ENCODE peak calls at places on chromosomes 6 and 20, in six cellular contexts. U is hepatocyte, D is substantia nigra, O is kidney epithelial cell, S is NCI-H774, L is ovary. W is an unnamed sample.

GRCh38 chr6:17831135-17831534 is 124.4 kb upstream of the NUP153 start:
- DNase-seq in S (no peak), O (no peak), L (no peak), D (no peak), U (no peak), W (no peak)

GRCh38 chr6:37482356-37483292 is 17.1 kb downstream of the CCDC167 start:
- DNase-seq in S (no peak), O (no peak), L (no peak), U (no peak), D (no peak), W (no peak)

GRCh38 chr6:134177236-134177635 is 124.8 kb upstream of the SLC2A12 start:
- DNase-seq in U (no peak), S (no peak), D (no peak), O (no peak), L (no peak), W (no peak)

GRCh38 chr20:18585134-18585533 is 2.7 kb upstream of the DTD1 start:
- DNase-seq in D (no peak), U (peak), O (peak), S (no peak), L (no peak), W (no peak)

GRCh38 chr6:142702501-142703460 is 242.2 kb downstream of the HIVEP2 start:
- DNase-seq in L (peak), D (peak), S (no peak), U (no peak), O (no peak), W (peak)

GRCh38 chr6:52346503-52346902 is 15.4 kb upstream of the PAQR8 start:
- DNase-seq in D (no peak), U (no peak), O (no peak), L (no peak), S (no peak), W (no peak)

GRCh38 chr20:64244281-64244805 is 11.2 kb upstream of the PCMTD2 start:
- DNase-seq in L (no peak), D (no peak), U (no peak), O (no peak), S (no peak), W (no peak)

GRCh38 chr6:31794294-31794865 is 1.2 kb downstream of the VARS1 start:
- DNase-seq in D (no peak), S (no peak), L (no peak), U (peak), O (no peak), W (no peak)

GRCh38 chr6:161284653-161285052 is 10.8 kb upstream of the AGPAT4 start:
- DNase-seq in U (no peak), D (no peak), S (no peak), L (no peak), O (no peak), W (no peak)

GRCh38 chr20:50417484-50418235 is 92.5 kb upstream of the PTPN1 start:
- DNase-seq in L (no peak), S (no peak), U (no peak), O (no peak), D (no peak), W (no peak)

GRCh38 chr6:47235964-47236760 is 73.5 kb downstream of the TNFRSF21 start:
- DNase-seq in L (no peak), U (peak), O (no peak), D (no peak), S (peak), W (peak)

GRCh38 chr6:129609635-129610034 is 100.3 kb downstream of the ARHGAP18 start:
- DNase-seq in U (no peak), D (no peak), S (no peak), L (no peak), O (no peak), W (no peak)

GRCh38 chr20:6007094-6007528 is 46.7 kb downstream of the LRRN4 start:
- DNase-seq in D (no peak), L (no peak), O (no peak), U (no peak), S (no peak), W (no peak)

GRCh38 chr6:168190646-168191443 is 111.8 kb upstream of the FRMD1 start:
- DNase-seq in S (no peak), O (no peak), L (no peak), U (no peak), D (no peak), W (no peak)

GRCh38 chr6:134870677-134871498 is 79.0 kb downstream of the ALDH8A1 start:
- DNase-seq in D (no peak), O (no peak), U (no peak), S (peak), L (no peak), W (no peak)

GRCh38 chr6:136076496-136076895 is 173.6 kb downstream of the MTFR2 start:
- DNase-seq in D (no peak), O (no peak), U (no peak), L (no peak), S (no peak), W (no peak)

GRCh38 chr6:31585531-31585930 is 546 bp upstream of the LST1 start:
- DNase-seq in O (no peak), U (no peak), L (no peak), D (no peak), S (no peak), W (no peak)

GRCh38 chr6:42279966-42280629 is 62.4 kb upstream of the MRPS10 start:
- DNase-seq in D (no peak), L (peak), O (no peak), U (no peak), S (no peak), W (peak)

GRCh38 chr20:19750907-19751636 is 7.0 kb upstream of the RIN2 start:
- DNase-seq in U (peak), O (no peak), S (no peak), D (no peak), L (no peak), W (no peak)

GRCh38 chr6:136566007-136566487 is 15.8 kb upstream of the MAP7 start:
- DNase-seq in L (no peak), S (no peak), U (no peak), O (no peak), D (no peak), W (no peak)

GRCh38 chr20:3612795-3613560 is 50.2 kb downstream of the GFRA4 start:
- DNase-seq in D (no peak), L (no peak), U (no peak), O (no peak), S (no peak), W (no peak)

GRCh38 chr6:15870354-15871043 is 207.7 kb upstream of the DTNBP1 start:
- DNase-seq in D (no peak), L (no peak), S (no peak), U (no peak), O (no peak), W (no peak)

GRCh38 chr20:26135325-26136110 is 438.9 kb upstream of the ZNF337 start:
- DNase-seq in L (no peak), S (peak), U (no peak), O (no peak), D (no peak), W (no peak)

GRCh38 chr20:9256359-9256758 is 187.5 kb downstream of the PLCB4 start:
- DNase-seq in U (no peak), O (no peak), S (no peak), L (no peak), D (no peak), W (no peak)

GRCh38 chr6:69179681-69180080 is 544.6 kb downstream of the ADGRB3 start:
- DNase-seq in U (no peak), D (no peak), O (no peak), S (no peak), L (no peak), W (no peak)

GRCh38 chr20:36777152-36777551 is 3.6 kb upstream of the DSN1 start:
- DNase-seq in D (no peak), L (no peak), U (no peak), S (no peak), O (no peak), W (no peak)

GRCh38 chr6:17589402-17590116 is 10.5 kb upstream of the FAM8A1 start:
- DNase-seq in U (peak), D (no peak), O (peak), S (no peak), L (no peak), W (no peak)

GRCh38 chr20:5214826-5215225 is 88.0 kb downstream of the CDS2 start:
- DNase-seq in O (no peak), D (no peak), S (no peak), L (no peak), U (no peak), W (no peak)

W was measured in left cardiac atrium.